ENCODE peak calls at places on chromosomes 7 and 10, in nine cellular contexts. One of them, this sample, is unnamed.

GRCh38 chr10:112375721-112376577 is 2.0 kb downstream of the ACSL5 start:
- DNase-seq in neural crest cell: no peak
- DNase-seq in fibroblast of the aortic adventitia: peak; percentile 55
- DNase-seq in progenitor cell of endocrine pancreas: no peak
- DNase-seq in astrocyte of the spinal cord: peak; percentile 7
- DNase-seq in fibroblast of pulmonary artery: peak; percentile 20
- DNase-seq in BE2C: no peak
- DNase-seq in GM10248: peak; percentile 84
- DNase-seq in ovary: peak; percentile 72
- DNase-seq in this sample: peak; percentile 18

GRCh38 chr7:119964065-119964464 is 308.9 kb upstream of the KCND2 start:
- DNase-seq in neural crest cell: no peak
- DNase-seq in fibroblast of the aortic adventitia: no peak
- DNase-seq in progenitor cell of endocrine pancreas: no peak
- DNase-seq in astrocyte of the spinal cord: no peak
- DNase-seq in fibroblast of pulmonary artery: no peak
- DNase-seq in BE2C: no peak
- DNase-seq in GM10248: no peak
- DNase-seq in ovary: no peak
- DNase-seq in this sample: no peak

GRCh38 chr7:158814637-158815036 is 14.7 kb downstream of the ESYT2 start:
- DNase-seq in neural crest cell: no peak
- DNase-seq in fibroblast of the aortic adventitia: no peak
- DNase-seq in progenitor cell of endocrine pancreas: no peak
- DNase-seq in astrocyte of the spinal cord: no peak
- DNase-seq in fibroblast of pulmonary artery: peak; percentile 27
- DNase-seq in BE2C: no peak
- DNase-seq in GM10248: no peak
- DNase-seq in ovary: no peak
- DNase-seq in this sample: no peak

GRCh38 chr10:88932539-88933256 is 19.9 kb downstream of the ACTA2 start:
- DNase-seq in neural crest cell: peak; percentile 31
- DNase-seq in fibroblast of the aortic adventitia: peak; percentile 91
- DNase-seq in progenitor cell of endocrine pancreas: no peak
- DNase-seq in astrocyte of the spinal cord: peak; percentile 78
- DNase-seq in fibroblast of pulmonary artery: peak; percentile 86
- DNase-seq in BE2C: peak; percentile 83
- DNase-seq in GM10248: peak; percentile 44
- DNase-seq in ovary: peak; percentile 50
- DNase-seq in this sample: peak; percentile 87

GRCh38 chr7:36015733-36016132 is 137.3 kb upstream of the EEPD1 start:
- DNase-seq in neural crest cell: no peak
- DNase-seq in fibroblast of the aortic adventitia: peak; percentile 34
- DNase-seq in progenitor cell of endocrine pancreas: no peak
- DNase-seq in astrocyte of the spinal cord: no peak
- DNase-seq in fibroblast of pulmonary artery: peak; percentile 34
- DNase-seq in BE2C: no peak
- DNase-seq in GM10248: no peak
- DNase-seq in ovary: no peak
- DNase-seq in this sample: peak; percentile 52

GRCh38 chr7:55160539-55160938 is 141.7 kb downstream of the EGFR start:
- DNase-seq in neural crest cell: no peak
- DNase-seq in fibroblast of the aortic adventitia: peak; percentile 66
- DNase-seq in progenitor cell of endocrine pancreas: no peak
- DNase-seq in astrocyte of the spinal cord: peak; percentile 85
- DNase-seq in fibroblast of pulmonary artery: peak; percentile 80
- DNase-seq in BE2C: no peak
- DNase-seq in GM10248: no peak
- DNase-seq in ovary: no peak
- DNase-seq in this sample: peak; percentile 65

GRCh38 chr10:80917636-80918035 is 379.9 kb downstream of the SH2D4B start:
- DNase-seq in neural crest cell: no peak
- DNase-seq in fibroblast of the aortic adventitia: no peak
- DNase-seq in progenitor cell of endocrine pancreas: no peak
- DNase-seq in astrocyte of the spinal cord: no peak
- DNase-seq in fibroblast of pulmonary artery: no peak
- DNase-seq in BE2C: no peak
- DNase-seq in GM10248: no peak
- DNase-seq in ovary: no peak
- DNase-seq in this sample: no peak

GRCh38 chr7:152541892-152542291 is 106.1 kb upstream of the KMT2C start:
- DNase-seq in neural crest cell: no peak
- DNase-seq in fibroblast of the aortic adventitia: no peak
- DNase-seq in progenitor cell of endocrine pancreas: no peak
- DNase-seq in astrocyte of the spinal cord: no peak
- DNase-seq in fibroblast of pulmonary artery: no peak
- DNase-seq in BE2C: no peak
- DNase-seq in GM10248: no peak
- DNase-seq in ovary: no peak
- DNase-seq in this sample: no peak

GRCh38 chr10:110637558-110638053 is 6.5 kb upstream of the RBM20 start:
- DNase-seq in neural crest cell: no peak
- DNase-seq in fibroblast of the aortic adventitia: no peak
- DNase-seq in progenitor cell of endocrine pancreas: no peak
- DNase-seq in astrocyte of the spinal cord: no peak
- DNase-seq in fibroblast of pulmonary artery: no peak
- DNase-seq in BE2C: peak; percentile 21
- DNase-seq in GM10248: no peak
- DNase-seq in ovary: no peak
- DNase-seq in this sample: no peak

GRCh38 chr10:86931872-86932271 is 25.5 kb downstream of the MMRN2 start:
- DNase-seq in neural crest cell: no peak
- DNase-seq in fibroblast of the aortic adventitia: peak; percentile 41
- DNase-seq in progenitor cell of endocrine pancreas: no peak
- DNase-seq in astrocyte of the spinal cord: no peak
- DNase-seq in fibroblast of pulmonary artery: peak; percentile 73
- DNase-seq in BE2C: no peak
- DNase-seq in GM10248: no peak
- DNase-seq in ovary: no peak
- DNase-seq in this sample: peak; percentile 88

GRCh38 chr7:127598318-127598717 is 4.8 kb downstream of the FSCN3 start:
- DNase-seq in neural crest cell: no peak
- DNase-seq in fibroblast of the aortic adventitia: no peak
- DNase-seq in progenitor cell of endocrine pancreas: no peak
- DNase-seq in astrocyte of the spinal cord: no peak
- DNase-seq in fibroblast of pulmonary artery: no peak
- DNase-seq in BE2C: peak; percentile 37
- DNase-seq in GM10248: no peak
- DNase-seq in ovary: no peak
- DNase-seq in this sample: no peak

GRCh38 chr7:110065112-110065511 is 1025.8 kb upstream of the LRRN3 start:
- DNase-seq in neural crest cell: no peak
- DNase-seq in fibroblast of the aortic adventitia: no peak
- DNase-seq in progenitor cell of endocrine pancreas: no peak
- DNase-seq in astrocyte of the spinal cord: no peak
- DNase-seq in fibroblast of pulmonary artery: no peak
- DNase-seq in BE2C: no peak
- DNase-seq in GM10248: no peak
- DNase-seq in ovary: no peak
- DNase-seq in this sample: no peak

GRCh38 chr7:44073664-44074348 is 8.4 kb upstream of the PGAM2 start:
- DNase-seq in neural crest cell: no peak
- DNase-seq in fibroblast of the aortic adventitia: no peak
- DNase-seq in progenitor cell of endocrine pancreas: no peak
- DNase-seq in astrocyte of the spinal cord: peak; percentile 43
- DNase-seq in fibroblast of pulmonary artery: peak; percentile 49
- DNase-seq in BE2C: peak; percentile 82
- DNase-seq in GM10248: peak; percentile 82
- DNase-seq in ovary: no peak
- DNase-seq in this sample: no peak

GRCh38 chr7:26485421-26486019 is 193.9 kb downstream of the SNX10 start:
- DNase-seq in neural crest cell: no peak
- DNase-seq in fibroblast of the aortic adventitia: no peak
- DNase-seq in progenitor cell of endocrine pancreas: no peak
- DNase-seq in astrocyte of the spinal cord: no peak
- DNase-seq in fibroblast of pulmonary artery: no peak
- DNase-seq in BE2C: no peak
- DNase-seq in GM10248: no peak
- DNase-seq in ovary: no peak
- DNase-seq in this sample: no peak

GRCh38 chr7:2633538-2634264 is 1.9 kb downstream of the TTYH3 start:
- DNase-seq in neural crest cell: no peak
- DNase-seq in fibroblast of the aortic adventitia: peak; percentile 90
- DNase-seq in progenitor cell of endocrine pancreas: no peak
- DNase-seq in astrocyte of the spinal cord: peak; percentile 87
- DNase-seq in fibroblast of pulmonary artery: peak; percentile 90
- DNase-seq in BE2C: peak; percentile 62
- DNase-seq in GM10248: no peak
- DNase-seq in ovary: peak; percentile 71
- DNase-seq in this sample: peak; percentile 87

GRCh38 chr10:36254191-36254590 is 612.1 kb upstream of the FZD8 start:
- DNase-seq in neural crest cell: no peak
- DNase-seq in fibroblast of the aortic adventitia: peak; percentile 58
- DNase-seq in progenitor cell of endocrine pancreas: no peak
- DNase-seq in astrocyte of the spinal cord: no peak
- DNase-seq in fibroblast of pulmonary artery: peak; percentile 62
- DNase-seq in BE2C: peak; percentile 51
- DNase-seq in GM10248: no peak
- DNase-seq in ovary: peak; percentile 67
- DNase-seq in this sample: no peak

GRCh38 chr10:91880310-91880709 is 29.0 kb downstream of the FGFBP3 start:
- DNase-seq in neural crest cell: no peak
- DNase-seq in fibroblast of the aortic adventitia: peak; percentile 53
- DNase-seq in progenitor cell of endocrine pancreas: no peak
- DNase-seq in astrocyte of the spinal cord: no peak
- DNase-seq in fibroblast of pulmonary artery: no peak
- DNase-seq in BE2C: no peak
- DNase-seq in GM10248: no peak
- DNase-seq in ovary: no peak
- DNase-seq in this sample: no peak

GRCh38 chr10:64396105-64396504 is 874.9 kb downstream of the REEP3 start:
- DNase-seq in neural crest cell: no peak
- DNase-seq in fibroblast of the aortic adventitia: peak; percentile 1
- DNase-seq in progenitor cell of endocrine pancreas: no peak
- DNase-seq in astrocyte of the spinal cord: peak; percentile 61
- DNase-seq in fibroblast of pulmonary artery: peak; percentile 51
- DNase-seq in BE2C: no peak
- DNase-seq in GM10248: no peak
- DNase-seq in ovary: no peak
- DNase-seq in this sample: peak; percentile 64

GRCh38 chr7:1829111-1829510 is 159.0 kb downstream of the ELFN1 start:
- DNase-seq in neural crest cell: no peak
- DNase-seq in fibroblast of the aortic adventitia: no peak
- DNase-seq in progenitor cell of endocrine pancreas: no peak
- DNase-seq in astrocyte of the spinal cord: no peak
- DNase-seq in fibroblast of pulmonary artery: no peak
- DNase-seq in BE2C: no peak
- DNase-seq in GM10248: no peak
- DNase-seq in ovary: no peak
- DNase-seq in this sample: no peak

GRCh38 chr7:95668504-95669018 is 72.2 kb upstream of the PDK4 start:
- DNase-seq in neural crest cell: no peak
- DNase-seq in fibroblast of the aortic adventitia: no peak
- DNase-seq in progenitor cell of endocrine pancreas: no peak
- DNase-seq in astrocyte of the spinal cord: no peak
- DNase-seq in fibroblast of pulmonary artery: no peak
- DNase-seq in BE2C: no peak
- DNase-seq in GM10248: no peak
- DNase-seq in ovary: no peak
- DNase-seq in this sample: no peak

GRCh38 chr10:45000764-45001381 is at the start of gene ZNF22:
- DNase-seq in neural crest cell: peak; percentile 74
- DNase-seq in fibroblast of the aortic adventitia: peak; percentile 59
- DNase-seq in progenitor cell of endocrine pancreas: peak; percentile 64
- DNase-seq in astrocyte of the spinal cord: peak; percentile 76
- DNase-seq in fibroblast of pulmonary artery: peak; percentile 63
- DNase-seq in BE2C: peak; percentile 69
- DNase-seq in GM10248: peak; percentile 79
- DNase-seq in ovary: peak; percentile 83
- DNase-seq in this sample: peak; percentile 81
- TF ChIP-seq CTCF in neural crest cell: no peak
- TF ChIP-seq CTCF in fibroblast of the aortic adventitia: peak; percentile 9
- TF ChIP-seq CTCF in progenitor cell of endocrine pancreas: no peak
- TF ChIP-seq CTCF in astrocyte of the spinal cord: no peak
- TF ChIP-seq CTCF in fibroblast of pulmonary artery: peak; percentile 3
- TF ChIP-seq CTCF in BE2C: no peak
- TF ChIP-seq CTCF in GM10248: no peak
- TF ChIP-seq CTCF in ovary: peak; percentile 32
- TF ChIP-seq CTCF in this sample: no peak

GRCh38 chr7:51000956-51001355 is 218.3 kb upstream of the GRB10 start:
- DNase-seq in neural crest cell: no peak
- DNase-seq in fibroblast of the aortic adventitia: no peak
- DNase-seq in progenitor cell of endocrine pancreas: no peak
- DNase-seq in astrocyte of the spinal cord: no peak
- DNase-seq in fibroblast of pulmonary artery: peak; percentile 8
- DNase-seq in BE2C: no peak
- DNase-seq in GM10248: no peak
- DNase-seq in ovary: no peak
- DNase-seq in this sample: no peak
- TF ChIP-seq CTCF in neural crest cell: peak; percentile 24
- TF ChIP-seq CTCF in fibroblast of the aortic adventitia: no peak
- TF ChIP-seq CTCF in progenitor cell of endocrine pancreas: no peak
- TF ChIP-seq CTCF in astrocyte of the spinal cord: no peak
- TF ChIP-seq CTCF in fibroblast of pulmonary artery: peak; percentile 4
- TF ChIP-seq CTCF in BE2C: no peak
- TF ChIP-seq CTCF in GM10248: no peak
- TF ChIP-seq CTCF in ovary: no peak
- TF ChIP-seq CTCF in this sample: no peak

GRCh38 chr7:77368974-77369373 is 47.2 kb downstream of the GSAP start:
- DNase-seq in neural crest cell: no peak
- DNase-seq in fibroblast of the aortic adventitia: peak; percentile 6
- DNase-seq in progenitor cell of endocrine pancreas: no peak
- DNase-seq in astrocyte of the spinal cord: peak; percentile 5
- DNase-seq in fibroblast of pulmonary artery: peak; percentile 52
- DNase-seq in BE2C: no peak
- DNase-seq in GM10248: no peak
- DNase-seq in ovary: no peak
- DNase-seq in this sample: peak; percentile 41
- TF ChIP-seq CTCF in neural crest cell: no peak
- TF ChIP-seq CTCF in fibroblast of the aortic adventitia: no peak
- TF ChIP-seq CTCF in progenitor cell of endocrine pancreas: no peak
- TF ChIP-seq CTCF in astrocyte of the spinal cord: no peak
- TF ChIP-seq CTCF in fibroblast of pulmonary artery: peak; percentile 36
- TF ChIP-seq CTCF in BE2C: no peak
- TF ChIP-seq CTCF in GM10248: peak; percentile 7
- TF ChIP-seq CTCF in ovary: no peak
- TF ChIP-seq CTCF in this sample: no peak

DNA sequence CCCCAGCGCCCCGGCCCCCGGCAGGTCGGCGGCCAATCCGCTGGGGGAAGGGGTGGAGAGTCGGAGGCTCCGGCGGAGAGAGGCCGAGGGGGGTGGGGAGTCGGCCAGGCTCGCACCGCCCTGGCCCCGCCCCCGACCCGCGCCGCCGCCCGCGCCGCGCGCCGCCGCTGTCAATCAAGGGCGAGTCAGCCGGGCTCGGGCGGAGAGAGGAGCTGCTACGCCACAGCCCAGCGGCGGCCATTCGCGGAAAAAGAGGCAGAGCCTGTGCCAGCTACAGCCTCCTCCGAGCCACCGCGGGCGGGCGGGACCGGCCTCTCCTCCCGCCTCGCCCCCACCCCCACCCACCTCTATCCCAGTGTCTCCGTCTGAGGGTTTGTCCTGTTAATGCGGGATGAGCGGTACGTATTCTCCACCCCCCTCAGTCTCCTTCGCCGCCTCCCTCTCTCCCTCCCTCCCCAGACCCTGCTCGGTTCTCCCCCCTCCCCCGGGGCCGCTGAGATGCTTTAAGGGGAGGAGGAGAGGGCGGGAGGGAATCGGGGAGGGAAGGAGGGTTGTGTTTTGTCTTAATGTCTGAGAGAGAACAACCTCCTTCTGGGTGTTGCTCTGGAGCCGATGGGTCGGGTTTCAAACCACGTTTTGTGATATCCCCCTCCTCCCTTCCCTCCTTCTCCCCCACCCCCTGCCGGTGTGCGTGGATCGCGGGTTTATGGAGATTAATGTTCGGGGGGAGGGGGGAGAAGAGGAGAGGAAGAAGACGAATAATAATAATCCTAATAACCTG is at the start of gene SP4:
- DNase-seq in neural crest cell: peak; percentile 93
- DNase-seq in fibroblast of the aortic adventitia: peak; percentile 91
- DNase-seq in progenitor cell of endocrine pancreas: peak; percentile 95
- DNase-seq in astrocyte of the spinal cord: peak; percentile 96
- DNase-seq in fibroblast of pulmonary artery: peak; percentile 96
- DNase-seq in BE2C: peak; percentile 96
- DNase-seq in GM10248: peak; percentile 96
- DNase-seq in ovary: peak; percentile 97
- DNase-seq in this sample: peak; percentile 93
- TF ChIP-seq CTCF in neural crest cell: no peak
- TF ChIP-seq CTCF in fibroblast of the aortic adventitia: peak; percentile 8
- TF ChIP-seq CTCF in progenitor cell of endocrine pancreas: no peak
- TF ChIP-seq CTCF in astrocyte of the spinal cord: no peak
- TF ChIP-seq CTCF in fibroblast of pulmonary artery: no peak
- TF ChIP-seq CTCF in BE2C: no peak
- TF ChIP-seq CTCF in GM10248: peak; percentile 10
- TF ChIP-seq CTCF in ovary: no peak
- TF ChIP-seq CTCF in this sample: no peak

This sample was measured in fibroblast of lung.